ENCODE peak calls at places on chromosomes 13 and 19, in eight cellular contexts. J, K, T, F, U, A, L and X are unnamed samples.

GRCh38 chr19:22595918-22596341 is 38.2 kb upstream of the ZNF492 start:
- DNase-seq in U (no peak), K (no peak), T (no peak), L (peak; percentile 93), F (no peak), J (no peak), A (peak; percentile 19), X (no peak)

GRCh38 chr19:57280913-57281425 is 684 bp downstream of the ZNF460 start:
- DNase-seq in K (no peak), F (no peak), A (no peak), U (no peak), J (no peak), T (peak; percentile 14), L (no peak), X (no peak)

GRCh38 chr13:113120300-113121182 is 2.1 kb upstream of the F10 start:
- DNase-seq in F (no peak), K (no peak), A (peak; percentile 0), U (no peak), T (no peak), J (no peak), L (no peak), X (no peak)

GRCh38 chr13:112250788-112251445 is 125.2 kb upstream of the SPACA7 start:
- DNase-seq in L (peak; percentile 40), K (no peak), U (no peak), T (no peak), J (no peak), F (no peak), A (no peak), X (no peak)

GRCh38 chr19:32406161-32407003 is 812 bp downstream of the DPY19L3 start:
- DNase-seq in T (no peak), U (no peak), K (peak; percentile 18), L (no peak), J (peak; percentile 83), A (no peak), F (no peak), X (no peak)

GRCh38 chr13:70237131-70237530 is 128.9 kb upstream of the KLHL1 start:
- DNase-seq in T (peak; percentile 45), K (no peak), F (no peak), A (no peak), J (no peak), L (no peak), U (no peak), X (peak; percentile 12)

GRCh38 chr13:80074143-80074752 is 266.7 kb downstream of the SPRY2 start:
- DNase-seq in A (no peak), L (no peak), K (no peak), U (no peak), T (no peak), J (no peak), F (no peak), X (no peak)

GRCh38 chr19:41997121-41997850 is 3.3 kb upstream of the ATP1A3 start:
- DNase-seq in U (no peak), J (peak; percentile 88), A (peak; percentile 28), T (peak; percentile 45), K (peak; percentile 73), L (no peak), F (no peak), X (peak; percentile 16)

GRCh38 chr13:22102237-22102636 is 431.4 kb downstream of the FGF9 start:
- DNase-seq in T (no peak), A (no peak), U (no peak), J (no peak), F (no peak), L (no peak), K (no peak), X (no peak)

GRCh38 chr19:41860419-41861097 is 503 bp downstream of the RPS19 start:
- DNase-seq in A (peak; percentile 19), U (peak; percentile 55), K (peak; percentile 29), F (no peak), T (peak; percentile 45), J (no peak), L (no peak), X (no peak)

GRCh38 chr13:47039106-47039505 is 142.3 kb upstream of the HTR2A start:
- DNase-seq in A (no peak), T (peak; percentile 74), U (no peak), F (no peak), J (no peak), L (no peak), K (peak; percentile 85), X (peak; percentile 77)

GRCh38 chr13:98267080-98267912 is 90.2 kb upstream of the RNF113B start:
- DNase-seq in F (no peak), U (no peak), A (peak; percentile 54), L (peak; percentile 61), T (peak; percentile 89), J (no peak), K (no peak), X (peak; percentile 69)

GRCh38 chr19:30327331-30327730 is 44.9 kb upstream of the ZNF536 start:
- DNase-seq in A (no peak), L (no peak), K (no peak), U (no peak), F (no peak), J (no peak), T (no peak), X (no peak)

GRCh38 chr19:38060346-38060745 is 153.3 kb downstream of the SIPA1L3 start:
- DNase-seq in A (peak; percentile 49), T (no peak), U (no peak), F (no peak), L (no peak), K (no peak), J (no peak), X (no peak)

GRCh38 chr19:4609878-4610511 is 29.3 kb upstream of the TNFAIP8L1 start:
- DNase-seq in L (no peak), J (peak; percentile 64), A (peak; percentile 33), F (no peak), K (no peak), U (no peak), T (no peak), X (no peak)

GRCh38 chr19:18074192-18074591 is 12.5 kb downstream of the IL12RB1 start:
- DNase-seq in L (no peak), F (no peak), U (no peak), T (no peak), A (no peak), J (peak; percentile 66), K (no peak), X (no peak)

GRCh38 chr13:29677627-29678026 is 82.1 kb upstream of the SLC7A1 start:
- DNase-seq in T (no peak), K (no peak), A (no peak), U (no peak), F (no peak), L (no peak), J (no peak), X (no peak)

GRCh38 chr13:77810891-77811290 is 107.7 kb downstream of the EDNRB start:
- DNase-seq in T (no peak), L (no peak), F (no peak), J (no peak), U (no peak), A (no peak), K (no peak), X (no peak)

GRCh38 chr13:77811981-77812380 is 106.7 kb downstream of the EDNRB start:
- DNase-seq in F (no peak), J (no peak), T (no peak), A (no peak), L (no peak), U (no peak), K (no peak), X (no peak)

GRCh38 chr13:77815330-77815729 is 103.3 kb downstream of the EDNRB start:
- DNase-seq in F (no peak), K (no peak), L (no peak), J (no peak), A (no peak), T (no peak), U (no peak), X (no peak)

GRCh38 chr13:77810430-77810829 is 108.2 kb downstream of the EDNRB start:
- DNase-seq in L (no peak), J (peak; percentile 50), K (peak; percentile 11), F (no peak), A (no peak), T (peak; percentile 51), U (no peak), X (no peak)
- TF ChIP-seq CTCF in L (no peak), J (peak; percentile 74), K (peak; percentile 16), F (no peak), A (peak; percentile 26), T (peak; percentile 63), U (peak; percentile 22), X (peak; percentile 63)

DNA sequence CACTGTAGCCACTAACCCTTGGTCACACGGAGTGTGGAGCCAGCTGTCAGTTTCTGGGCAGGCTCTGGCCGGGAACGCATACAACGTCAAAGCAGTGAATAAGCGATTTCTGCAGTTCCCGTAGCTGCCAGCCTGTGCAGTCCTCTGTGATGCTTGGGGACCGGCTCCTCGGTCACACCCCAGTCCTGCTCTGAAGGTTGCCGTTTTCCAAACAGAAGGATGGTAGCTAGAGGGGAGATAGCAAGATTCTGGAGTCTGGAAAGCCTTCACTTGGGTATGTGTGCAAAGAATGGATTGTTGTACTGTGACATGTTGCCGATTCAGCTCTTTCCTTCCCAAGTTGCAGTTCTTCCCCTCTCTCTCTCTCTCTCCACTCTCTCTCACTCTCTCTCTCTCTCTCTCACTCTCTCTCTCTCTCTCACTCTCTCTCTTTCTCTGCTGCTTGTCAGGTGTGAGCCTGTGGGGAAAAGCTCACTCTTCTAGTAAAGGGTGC is 38.7 kb upstream of the C1QTNF9 start:
- DNase-seq in L (peak; percentile 87), U (peak; percentile 63), T (peak; percentile 62), K (peak; percentile 63), F (no peak), J (peak; percentile 24), A (peak; percentile 82), X (peak; percentile 49)
- H3K4me3 ChIP-seq in L (peak overlapping the region; percentile 31), U (peak overlapping the region; percentile 53), T (peak overlapping the region; percentile 53), K (peak overlapping the region; percentile 39), F (peak overlapping the region; percentile 73), J (no peak overlapping the region), A (no peak overlapping the region), X (peak overlapping the region; percentile 53)

GRCh38 chr19:1222394-1222793 is 15.4 kb downstream of the CBARP start:
- DNase-seq in T (no peak), K (no peak), L (no peak), A (no peak), U (no peak), F (no peak), J (no peak), X (no peak)
- TF ChIP-seq CTCF in T (peak; percentile 26), K (no peak), L (no peak), A (no peak), U (no peak), F (no peak), J (no peak), X (peak; percentile 48)

GRCh38 chr13:108268713-108269112 is 805 bp upstream of the TNFSF13B start:
- DNase-seq in U (no peak), A (no peak), T (no peak), K (no peak), F (no peak), L (no peak), J (no peak), X (no peak)
- H3K4me3 ChIP-seq in U (no peak overlapping the region), A (no peak overlapping the region), T (no peak overlapping the region), K (no peak overlapping the region), F (no peak overlapping the region), L (no peak overlapping the region), J (no peak overlapping the region), X (no peak overlapping the region)